ENCODE peak calls at places on chromosome 4, in seven cellular contexts. One of them, this sample, is unnamed.

GRCh38 chr4:2792711-2793577 is at the start of gene SH3BP2:
- DNase-seq in NCI-H1930: peak; percentile 36
- DNase-seq in astrocyte: no peak
- DNase-seq in pons: no peak
- DNase-seq in activated T-cell treated with anti-CD3 and anti-CD28 coated beads for 24 hours: no peak
- DNase-seq in Calu3: peak; percentile 53
- DNase-seq in heart left ventricle: peak; percentile 88
- DNase-seq in this sample: peak; percentile 84

GRCh38 chr4:140163029-140163810 is 9.2 kb upstream of the MAML3 start:
- DNase-seq in NCI-H1930: no peak
- DNase-seq in heart left ventricle: no peak
- DNase-seq in pons: no peak
- DNase-seq in activated T-cell treated with anti-CD3 and anti-CD28 coated beads for 24 hours: no peak
- DNase-seq in Calu3: no peak
- DNase-seq in astrocyte: peak; percentile 69
- DNase-seq in this sample: no peak

GRCh38 chr4:28211714-28212470 is 1351.3 kb downstream of the STIM2 start:
- DNase-seq in astrocyte: no peak
- DNase-seq in pons: no peak
- DNase-seq in activated T-cell treated with anti-CD3 and anti-CD28 coated beads for 24 hours: no peak
- DNase-seq in NCI-H1930: no peak
- DNase-seq in Calu3: no peak
- DNase-seq in heart left ventricle: no peak
- DNase-seq in this sample: peak; percentile 67

GRCh38 chr4:168540086-168540864 is 43.4 kb downstream of the PALLD start:
- DNase-seq in heart left ventricle: no peak
- DNase-seq in astrocyte: peak; percentile 89
- DNase-seq in activated T-cell treated with anti-CD3 and anti-CD28 coated beads for 24 hours: no peak
- DNase-seq in NCI-H1930: no peak
- DNase-seq in Calu3: no peak
- DNase-seq in pons: no peak
- DNase-seq in this sample: peak; percentile 68

GRCh38 chr4:124768596-124768995 is 56.1 kb upstream of the ANKRD50 start:
- DNase-seq in pons: no peak
- DNase-seq in heart left ventricle: no peak
- DNase-seq in Calu3: no peak
- DNase-seq in activated T-cell treated with anti-CD3 and anti-CD28 coated beads for 24 hours: no peak
- DNase-seq in NCI-H1930: no peak
- DNase-seq in astrocyte: no peak
- DNase-seq in this sample: no peak

GRCh38 chr4:20028694-20029093 is 223.0 kb upstream of the SLIT2 start:
- DNase-seq in pons: no peak
- DNase-seq in heart left ventricle: no peak
- DNase-seq in astrocyte: peak; percentile 59
- DNase-seq in NCI-H1930: no peak
- DNase-seq in activated T-cell treated with anti-CD3 and anti-CD28 coated beads for 24 hours: no peak
- DNase-seq in Calu3: no peak
- DNase-seq in this sample: no peak

GRCh38 chr4:142380052-142380598 is 466.0 kb downstream of the INPP4B start:
- DNase-seq in heart left ventricle: no peak
- DNase-seq in Calu3: no peak
- DNase-seq in NCI-H1930: no peak
- DNase-seq in pons: no peak
- DNase-seq in astrocyte: no peak
- DNase-seq in activated T-cell treated with anti-CD3 and anti-CD28 coated beads for 24 hours: no peak
- DNase-seq in this sample: no peak

GRCh38 chr4:18051281-18051680 is 29.7 kb upstream of the LCORL start:
- DNase-seq in activated T-cell treated with anti-CD3 and anti-CD28 coated beads for 24 hours: no peak
- DNase-seq in NCI-H1930: no peak
- DNase-seq in astrocyte: no peak
- DNase-seq in Calu3: no peak
- DNase-seq in heart left ventricle: no peak
- DNase-seq in pons: no peak
- DNase-seq in this sample: no peak